ENCODE peak calls at places on chromosome 9, in six cellular contexts. E, J, I, Z, N and C are unnamed samples.

GRCh38 chr9:26159575-26160392 is 481.5 kb upstream of the TUSC1 start:
- DNase-seq in J (no peak), N (peak), Z (no peak), E (no peak), I (no peak), C (no peak)

GRCh38 chr9:112046181-112046580 is 128.9 kb downstream of the SUSD1 start:
- DNase-seq in E (no peak), J (no peak), Z (no peak), I (no peak), N (peak), C (no peak)

GRCh38 chr9:121819511-121820231 is 168.2 kb downstream of the DAB2IP start:
- DNase-seq in N (peak), I (no peak), E (no peak), J (no peak), Z (no peak), C (no peak)

GRCh38 chr9:94982211-94982610 is 255.7 kb downstream of the AOPEP start:
- DNase-seq in E (no peak), Z (no peak), I (no peak), J (no peak), N (no peak), C (no peak)

GRCh38 chr9:126508171-126508591 is 105.5 kb upstream of the LMX1B start:
- DNase-seq in Z (no peak), N (no peak), J (no peak), I (no peak), E (no peak), C (no peak)

GRCh38 chr9:127980056-127980705 is 608 bp downstream of the EEIG1 start:
- DNase-seq in I (peak), Z (no peak), E (peak), N (no peak), J (no peak), C (no peak)

GRCh38 chr9:4590430-4591122 is 71.5 kb upstream of the PLPP6 start:
- DNase-seq in Z (no peak), N (no peak), J (no peak), E (no peak), I (no peak), C (no peak)

GRCh38 chr9:118482311-118482710 is 778.1 kb downstream of the TLR4 start:
- DNase-seq in J (no peak), E (no peak), I (no peak), Z (no peak), N (no peak), C (no peak)

GRCh38 chr9:70835323-70835722 is 286.1 kb downstream of the TRPM3 start:
- DNase-seq in N (no peak), Z (no peak), E (no peak), J (no peak), I (no peak), C (no peak)

GRCh38 chr9:95874989-95875304 is 544 bp upstream of the ERCC6L2 start:
- DNase-seq in E (no peak), I (peak), Z (peak), N (no peak), J (peak), C (no peak)

GRCh38 chr9:69115621-69116020 is 58.5 kb upstream of the TJP2 start:
- DNase-seq in Z (no peak), I (no peak), E (no peak), N (no peak), J (no peak), C (no peak)

GRCh38 chr9:125446581-125447094 is 185.0 kb downstream of the GAPVD1 start:
- DNase-seq in I (no peak), J (no peak), E (no peak), N (no peak), Z (no peak), C (no peak)

GRCh38 chr9:107816187-107817021 is 326.8 kb upstream of the KLF4 start:
- DNase-seq in N (no peak), Z (no peak), J (no peak), I (no peak), E (no peak), C (no peak)

GRCh38 chr9:104743377-104743985 is 4.0 kb upstream of the NIPSNAP3A start:
- DNase-seq in J (no peak), N (peak), I (peak), Z (no peak), E (no peak), C (no peak)

GRCh38 chr9:37119360-37119759 is 1.0 kb upstream of the ZCCHC7 start:
- DNase-seq in J (no peak), E (no peak), N (no peak), I (no peak), Z (no peak), C (no peak)

GRCh38 chr9:123417289-123418051 is 61.5 kb downstream of the CRB2 start:
- DNase-seq in Z (no peak), I (no peak), E (no peak), N (no peak), J (no peak), C (no peak)
- TF ChIP-seq CTCF in Z (no peak), I (no peak), E (no peak), N (no peak), J (no peak), C (no peak)

GRCh38 chr9:42388146-42388690 is 204.8 kb downstream of the SPATA31A6 start:
- DNase-seq in E (no peak), I (no peak), N (no peak), Z (no peak), J (no peak), C (no peak)
- TF ChIP-seq CTCF in E (no peak), I (no peak), N (no peak), Z (no peak), J (no peak), C (no peak)

DNA sequence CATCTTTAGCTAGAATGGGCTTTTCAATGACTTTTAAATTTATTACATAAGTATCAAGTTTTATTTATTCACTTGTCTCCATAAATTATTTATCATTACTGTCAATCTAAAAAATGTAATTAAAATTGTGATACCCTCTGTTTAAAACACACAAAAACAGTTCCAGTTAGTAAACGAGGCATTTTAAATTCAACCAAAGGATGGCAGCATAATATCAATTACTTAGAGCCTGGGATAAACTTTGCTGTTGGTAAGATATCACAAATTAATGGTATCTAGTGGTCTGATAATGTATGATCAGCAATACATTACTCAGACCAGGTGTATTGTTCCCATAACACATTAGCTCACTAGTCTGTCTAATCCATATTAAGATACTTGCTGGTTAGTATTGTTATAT is 9.6 kb upstream of the IFNE start:
- DNase-seq in I (no peak), Z (no peak), E (no peak), N (no peak), J (no peak), C (no peak)
- TF ChIP-seq CTCF in I (no peak), Z (no peak), E (no peak), N (peak), J (no peak), C (peak)

DNA sequence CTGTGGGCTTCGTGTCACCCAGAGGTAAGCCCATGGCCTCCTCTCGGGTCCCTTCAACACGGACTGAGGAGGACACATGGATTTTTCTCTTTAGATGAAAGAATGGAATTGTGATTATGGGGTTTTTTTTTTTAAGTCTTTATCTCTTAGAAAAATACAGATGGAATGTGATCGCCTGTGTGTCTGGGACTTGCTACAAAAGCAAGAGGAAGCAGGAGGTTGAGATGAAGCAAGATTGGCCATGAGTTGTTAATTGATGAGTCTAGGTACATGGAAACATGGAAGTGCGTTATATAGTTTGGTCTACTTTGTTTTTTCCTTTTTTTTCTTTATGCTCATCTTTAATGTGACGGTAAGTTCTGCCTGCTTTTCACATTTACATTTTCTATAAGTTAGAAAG is 14.6 kb downstream of the USP20 start:
- DNase-seq in Z (no peak), I (no peak), E (no peak), N (no peak), J (no peak), C (no peak)
- TF ChIP-seq CTCF in Z (no peak), I (no peak), E (no peak), N (no peak), J (no peak), C (no peak)

DNA sequence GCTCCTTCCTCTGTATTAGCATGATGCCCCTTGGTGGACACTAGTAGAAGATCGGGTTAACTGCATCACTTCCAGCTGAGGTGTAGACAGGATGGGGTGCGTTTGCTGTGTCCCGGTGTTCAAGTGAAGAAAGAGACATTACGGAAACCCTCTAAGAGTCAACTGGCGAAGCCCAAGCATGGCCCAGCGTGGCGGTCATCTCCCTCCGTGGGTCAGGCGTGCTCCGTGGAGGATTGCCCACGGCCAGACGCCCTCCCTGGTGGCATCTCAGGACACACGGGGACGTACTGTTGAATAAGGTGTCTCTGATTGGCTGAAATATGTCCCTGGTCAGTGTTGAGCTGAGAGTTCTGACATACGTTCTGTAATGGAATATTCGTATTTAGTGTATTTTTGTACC is 119.5 kb upstream of the CACNA1B start:
- DNase-seq in J (no peak), N (no peak), Z (no peak), I (no peak), E (no peak), C (no peak)
- TF ChIP-seq CTCF in J (no peak), N (peak), Z (no peak), I (no peak), E (no peak), C (no peak)